ENCODE peak calls at places on chromosomes 13 and 19, in six cellular contexts. One of them, this sample, is unnamed. For H3K9me3, the result is how much of the 10 kb centered on the place peaks cover.

GRCh38 chr19:37938379-37938778 is 31.4 kb downstream of the SIPA1L3 start:
- DNase-seq in esophagus squamous epithelium: no peak
- DNase-seq in heart right ventricle: no peak
- DNase-seq in A673: no peak
- DNase-seq in AG04450: no peak
- DNase-seq in IMR-90: no peak
- DNase-seq in this sample: no peak

GRCh38 chr19:962683-963385 is 21.3 kb upstream of the WDR18 start:
- DNase-seq in AG04450: no peak
- DNase-seq in A673: no peak
- DNase-seq in esophagus squamous epithelium: no peak
- DNase-seq in heart right ventricle: no peak
- DNase-seq in IMR-90: no peak
- DNase-seq in this sample: no peak

GRCh38 chr19:6828698-6829633 is 56.5 kb downstream of the VAV1 start:
- DNase-seq in AG04450: no peak
- DNase-seq in A673: peak
- DNase-seq in IMR-90: no peak
- DNase-seq in esophagus squamous epithelium: no peak
- DNase-seq in heart right ventricle: no peak
- DNase-seq in this sample: peak

GRCh38 chr13:70541451-70541850 is 433.2 kb upstream of the KLHL1 start:
- DNase-seq in heart right ventricle: no peak
- DNase-seq in IMR-90: no peak
- DNase-seq in esophagus squamous epithelium: no peak
- DNase-seq in A673: no peak
- DNase-seq in AG04450: no peak
- DNase-seq in this sample: no peak

GRCh38 chr13:84686973-84687372 is 804.7 kb upstream of the SLITRK1 start:
- DNase-seq in AG04450: no peak
- DNase-seq in IMR-90: no peak
- DNase-seq in esophagus squamous epithelium: no peak
- DNase-seq in heart right ventricle: no peak
- DNase-seq in A673: no peak
- DNase-seq in this sample: no peak

GRCh38 chr13:79423801-79424642 is 18.0 kb upstream of the RBM26 start:
- DNase-seq in AG04450: peak
- DNase-seq in A673: peak
- DNase-seq in IMR-90: peak
- DNase-seq in heart right ventricle: no peak
- DNase-seq in esophagus squamous epithelium: no peak
- DNase-seq in this sample: no peak

GRCh38 chr13:102903659-102904407 is 58.0 kb downstream of the ERCC5 start:
- DNase-seq in AG04450: no peak
- DNase-seq in heart right ventricle: no peak
- DNase-seq in A673: peak
- DNase-seq in esophagus squamous epithelium: no peak
- DNase-seq in IMR-90: peak
- DNase-seq in this sample: no peak

GRCh38 chr13:43783820-43784219 is 3.0 kb downstream of the ENOX1 start:
- DNase-seq in IMR-90: peak
- DNase-seq in heart right ventricle: peak
- DNase-seq in AG04450: no peak
- DNase-seq in esophagus squamous epithelium: no peak
- DNase-seq in A673: peak
- DNase-seq in this sample: no peak

GRCh38 chr13:20016649-20017364 is 58.3 kb downstream of the ZMYM2 start:
- DNase-seq in esophagus squamous epithelium: no peak
- DNase-seq in AG04450: no peak
- DNase-seq in IMR-90: no peak
- DNase-seq in heart right ventricle: no peak
- DNase-seq in A673: no peak
- DNase-seq in this sample: no peak

GRCh38 chr19:55284405-55285058 is 735 bp downstream of the BRSK1 start:
- DNase-seq in heart right ventricle: no peak
- DNase-seq in esophagus squamous epithelium: no peak
- DNase-seq in AG04450: no peak
- DNase-seq in IMR-90: no peak
- DNase-seq in A673: no peak
- DNase-seq in this sample: no peak

GRCh38 chr19:10069046-10069445 is 17.1 kb upstream of the SHFL start:
- DNase-seq in heart right ventricle: no peak
- DNase-seq in A673: no peak
- DNase-seq in IMR-90: peak
- DNase-seq in esophagus squamous epithelium: no peak
- DNase-seq in AG04450: no peak
- DNase-seq in this sample: peak

GRCh38 chr13:113110852-113111315 is 5.3 kb downstream of the F7 start:
- DNase-seq in IMR-90: no peak
- DNase-seq in AG04450: no peak
- DNase-seq in esophagus squamous epithelium: no peak
- DNase-seq in A673: no peak
- DNase-seq in heart right ventricle: no peak
- DNase-seq in this sample: no peak

GRCh38 chr13:40910324-40911050 is 108.6 kb downstream of the ELF1 start:
- DNase-seq in heart right ventricle: no peak
- DNase-seq in IMR-90: peak
- DNase-seq in esophagus squamous epithelium: no peak
- DNase-seq in AG04450: no peak
- DNase-seq in A673: no peak
- DNase-seq in this sample: no peak

GRCh38 chr19:46428278-46429141 is at the start of gene PNMA8C:
- DNase-seq in AG04450: no peak
- DNase-seq in IMR-90: peak
- DNase-seq in A673: no peak
- DNase-seq in esophagus squamous epithelium: no peak
- DNase-seq in heart right ventricle: peak
- DNase-seq in this sample: peak

GRCh38 chr19:41359741-41360140 is 4.2 kb downstream of the B9D2 start:
- DNase-seq in esophagus squamous epithelium: no peak
- DNase-seq in A673: no peak
- DNase-seq in AG04450: no peak
- DNase-seq in IMR-90: no peak
- DNase-seq in heart right ventricle: no peak
- DNase-seq in this sample: no peak

GRCh38 chr19:41646589-41647204 is 19.8 kb upstream of the CEACAM4 start:
- DNase-seq in esophagus squamous epithelium: no peak
- DNase-seq in IMR-90: no peak
- DNase-seq in A673: peak
- DNase-seq in AG04450: no peak
- DNase-seq in heart right ventricle: no peak
- DNase-seq in this sample: peak

GRCh38 chr13:99226493-99226892 is 25.8 kb downstream of the UBAC2 start:
- DNase-seq in heart right ventricle: no peak
- DNase-seq in A673: no peak
- DNase-seq in AG04450: no peak
- DNase-seq in IMR-90: no peak
- DNase-seq in esophagus squamous epithelium: no peak
- DNase-seq in this sample: no peak

GRCh38 chr13:104204177-104204576 is 1138.0 kb upstream of the SLC10A2 start:
- DNase-seq in IMR-90: no peak
- DNase-seq in A673: no peak
- DNase-seq in esophagus squamous epithelium: no peak
- DNase-seq in heart right ventricle: no peak
- DNase-seq in AG04450: no peak
- DNase-seq in this sample: no peak

GRCh38 chr13:93226623-93227279 is at the start of gene GPC6:
- DNase-seq in A673: peak
- DNase-seq in AG04450: peak
- DNase-seq in heart right ventricle: no peak
- DNase-seq in IMR-90: peak
- DNase-seq in esophagus squamous epithelium: no peak
- DNase-seq in this sample: peak

GRCh38 chr13:51769455-51770127 is 34.4 kb downstream of the DHRS12 start:
- DNase-seq in esophagus squamous epithelium: no peak
- DNase-seq in IMR-90: no peak
- DNase-seq in heart right ventricle: no peak
- DNase-seq in A673: no peak
- DNase-seq in AG04450: no peak
- DNase-seq in this sample: no peak

GRCh38 chr13:43424386-43424785 is 362.4 kb downstream of the ENOX1 start:
- DNase-seq in esophagus squamous epithelium: no peak
- DNase-seq in heart right ventricle: no peak
- DNase-seq in AG04450: no peak
- DNase-seq in A673: no peak
- DNase-seq in IMR-90: no peak
- DNase-seq in this sample: no peak

GRCh38 chr13:114313061-114313860 is 1.0 kb upstream of the CHAMP1 start:
- DNase-seq in AG04450: no peak
- DNase-seq in esophagus squamous epithelium: no peak
- DNase-seq in A673: no peak
- DNase-seq in heart right ventricle: no peak
- DNase-seq in IMR-90: peak
- DNase-seq in this sample: no peak

GRCh38 chr13:110388141-110388943 is 81.3 kb downstream of the COL4A2 start:
- DNase-seq in esophagus squamous epithelium: no peak
- DNase-seq in AG04450: no peak
- DNase-seq in heart right ventricle: peak
- DNase-seq in A673: no peak
- DNase-seq in IMR-90: peak
- DNase-seq in this sample: no peak

GRCh38 chr13:113917523-113918371 is 53.9 kb upstream of the GAS6 start:
- DNase-seq in heart right ventricle: no peak
- DNase-seq in A673: no peak
- DNase-seq in AG04450: no peak
- DNase-seq in esophagus squamous epithelium: no peak
- DNase-seq in IMR-90: no peak
- DNase-seq in this sample: no peak

GRCh38 chr19:10402441-10403038 is 802 bp downstream of the CDC37 start:
- DNase-seq in heart right ventricle: peak
- DNase-seq in esophagus squamous epithelium: no peak
- DNase-seq in A673: peak
- DNase-seq in IMR-90: no peak
- DNase-seq in AG04450: no peak
- DNase-seq in this sample: peak

DNA sequence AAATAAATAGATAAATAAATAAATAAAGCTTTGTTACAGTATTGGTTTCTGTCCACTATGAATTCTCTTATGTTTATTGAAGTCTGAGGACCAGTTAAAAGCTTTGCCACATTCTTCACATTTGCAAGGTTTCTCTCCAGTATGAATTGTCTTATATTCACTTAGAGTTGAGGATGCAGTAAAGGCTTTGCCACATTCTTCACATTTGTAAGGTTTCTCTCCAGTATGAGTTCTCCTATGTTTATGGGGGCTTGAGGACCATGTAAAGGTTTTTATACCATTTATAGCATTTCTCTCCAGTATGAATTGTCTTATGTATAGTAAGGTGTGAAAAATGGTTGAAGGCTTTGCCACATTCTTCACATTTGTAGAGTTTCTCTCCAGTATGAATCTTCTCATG is 168.3 kb downstream of the ZNF737 start:
- DNase-seq in heart right ventricle: no peak
- DNase-seq in A673: no peak
- DNase-seq in IMR-90: no peak
- DNase-seq in AG04450: no peak
- DNase-seq in esophagus squamous epithelium: no peak
- DNase-seq in this sample: no peak
- H3K9me3 ChIP-seq in heart right ventricle: under half
- H3K9me3 ChIP-seq in A673: under half
- H3K9me3 ChIP-seq in IMR-90: under half
- H3K9me3 ChIP-seq in AG04450: under half
- H3K9me3 ChIP-seq in esophagus squamous epithelium: half or more
- H3K9me3 ChIP-seq in this sample: under half

DNA sequence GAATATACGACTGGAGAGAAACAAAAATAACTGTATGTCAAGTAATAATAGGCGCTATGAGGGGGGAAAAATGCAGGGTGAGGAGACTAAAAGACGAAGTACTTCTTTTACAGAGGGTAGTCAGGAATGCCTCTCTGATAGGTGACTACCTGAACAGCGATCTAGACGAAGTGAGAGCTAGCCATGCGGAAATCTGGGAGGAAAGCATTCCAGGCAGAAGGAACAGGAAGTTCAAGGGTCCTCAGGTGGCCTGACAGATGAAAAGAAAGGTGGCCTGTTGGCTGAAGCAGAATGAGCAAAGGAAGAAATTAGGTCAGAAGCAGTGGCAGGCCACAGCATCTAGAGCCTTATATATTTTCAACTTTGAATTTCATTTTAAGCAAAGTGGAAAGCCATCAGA is 13.3 kb downstream of the ZDHHC20 start:
- DNase-seq in A673: no peak
- DNase-seq in IMR-90: no peak
- DNase-seq in esophagus squamous epithelium: no peak
- DNase-seq in AG04450: no peak
- DNase-seq in heart right ventricle: no peak
- DNase-seq in this sample: no peak
- H3K9me3 ChIP-seq in A673: under half
- H3K9me3 ChIP-seq in IMR-90: under half
- H3K9me3 ChIP-seq in esophagus squamous epithelium: under half
- H3K9me3 ChIP-seq in AG04450: under half
- H3K9me3 ChIP-seq in heart right ventricle: under half
- H3K9me3 ChIP-seq in this sample: under half

GRCh38 chr19:56405062-56405461 is 930 bp downstream of the ZNF583 start:
- DNase-seq in AG04450: no peak
- DNase-seq in esophagus squamous epithelium: no peak
- DNase-seq in IMR-90: no peak
- DNase-seq in A673: no peak
- DNase-seq in heart right ventricle: no peak
- DNase-seq in this sample: no peak

GRCh38 chr19:56400485-56400884 is 3.6 kb upstream of the ZNF583 start:
- DNase-seq in A673: no peak
- DNase-seq in esophagus squamous epithelium: no peak
- DNase-seq in IMR-90: no peak
- DNase-seq in heart right ventricle: no peak
- DNase-seq in AG04450: no peak
- DNase-seq in this sample: no peak

GRCh38 chr19:56404705-56405056 is 549 bp downstream of the ZNF583 start:
- DNase-seq in esophagus squamous epithelium: no peak
- DNase-seq in heart right ventricle: no peak
- DNase-seq in A673: no peak
- DNase-seq in AG04450: no peak
- DNase-seq in IMR-90: no peak
- DNase-seq in this sample: no peak

GRCh38 chr19:56403261-56403660 is 871 bp upstream of the ZNF583 start:
- DNase-seq in AG04450: peak
- DNase-seq in heart right ventricle: no peak
- DNase-seq in IMR-90: peak
- DNase-seq in esophagus squamous epithelium: no peak
- DNase-seq in A673: peak
- DNase-seq in this sample: no peak

GRCh38 chr19:56403764-56404704 is at the start of gene ZNF583:
- DNase-seq in AG04450: peak
- DNase-seq in esophagus squamous epithelium: peak
- DNase-seq in IMR-90: peak
- DNase-seq in heart right ventricle: peak
- DNase-seq in A673: peak
- DNase-seq in this sample: peak
- H3K9me3 ChIP-seq in AG04450: under half
- H3K9me3 ChIP-seq in esophagus squamous epithelium: under half
- H3K9me3 ChIP-seq in IMR-90: under half
- H3K9me3 ChIP-seq in heart right ventricle: under half
- H3K9me3 ChIP-seq in A673: under half
- H3K9me3 ChIP-seq in this sample: under half

DNA sequence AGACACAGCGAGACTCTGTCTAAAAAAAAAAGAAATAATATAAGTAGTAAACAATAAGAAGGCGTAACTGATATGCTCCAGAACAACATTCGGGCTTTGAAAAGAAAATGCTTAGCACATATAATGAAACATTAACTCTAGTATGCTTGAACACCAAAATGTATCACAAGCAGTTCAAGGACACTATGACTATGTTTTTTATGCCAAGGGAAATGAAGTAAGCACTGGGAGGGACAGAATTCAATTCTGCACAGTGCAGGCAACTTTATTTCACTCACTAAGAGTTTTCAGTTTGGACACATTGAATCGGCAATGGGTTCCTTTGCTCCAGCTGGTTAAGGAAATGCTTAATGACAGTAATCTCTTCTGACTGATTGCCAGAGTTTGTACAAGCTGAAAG is 178.7 kb downstream of the TBC1D4 start:
- DNase-seq in IMR-90: no peak
- DNase-seq in A673: no peak
- DNase-seq in heart right ventricle: no peak
- DNase-seq in AG04450: no peak
- DNase-seq in esophagus squamous epithelium: no peak
- DNase-seq in this sample: no peak
- H3K9me3 ChIP-seq in IMR-90: under half
- H3K9me3 ChIP-seq in A673: under half
- H3K9me3 ChIP-seq in heart right ventricle: under half
- H3K9me3 ChIP-seq in AG04450: under half
- H3K9me3 ChIP-seq in esophagus squamous epithelium: under half
- H3K9me3 ChIP-seq in this sample: under half

This sample was measured in MG63.